ENCODE peak calls at places on chromosomes 12 and 14, in nine cellular contexts. J is H7; Q is left lung; D is tibial nerve; M is lung; K is AG10803; T is CD8-positive, alpha-beta memory T cell; W is Peyer's patch; R is Caco-2. N is an unnamed sample.

GRCh38 chr14:78227466-78228077 is 57.4 kb downstream of the NRXN3 start:
- DNase-seq in R (no peak), T (no peak), J (peak), D (no peak), Q (no peak), K (no peak), W (no peak), M (no peak), N (no peak)

GRCh38 chr14:32594766-32595165 is 265.7 kb downstream of the AKAP6 start:
- DNase-seq in Q (no peak), R (no peak), K (peak), D (no peak), W (no peak), M (no peak), T (no peak), J (no peak), N (no peak)

GRCh38 chr14:36215217-36215598 is 38.7 kb upstream of the PTCSC3 start:
- DNase-seq in T (no peak), W (no peak), D (no peak), K (no peak), R (peak), J (no peak), M (no peak), Q (no peak), N (no peak)

GRCh38 chr14:56145181-56145580 is 27.0 kb downstream of the PELI2 start:
- DNase-seq in R (no peak), K (no peak), Q (no peak), J (no peak), T (no peak), D (no peak), W (no peak), M (no peak), N (no peak)

GRCh38 chr14:89750206-89750867 is 204.2 kb downstream of the EFCAB11 start:
- DNase-seq in M (no peak), K (peak), Q (no peak), J (no peak), W (no peak), D (no peak), R (no peak), T (no peak), N (peak)

GRCh38 chr12:9347328-9348127 is 139.3 kb upstream of the PZP start:
- DNase-seq in M (no peak), W (no peak), R (no peak), Q (no peak), K (peak), T (no peak), J (no peak), D (no peak), N (no peak)

GRCh38 chr12:118694128-118694775 is 287.1 kb upstream of the SRRM4 start:
- DNase-seq in D (peak), K (no peak), Q (no peak), J (no peak), W (no peak), R (no peak), M (no peak), T (no peak), N (no peak)

GRCh38 chr12:75407683-75408082 is 16.8 kb downstream of the GLIPR1L2 start:
- DNase-seq in W (no peak), T (no peak), R (no peak), D (no peak), Q (no peak), J (no peak), K (no peak), M (no peak), N (no peak)

GRCh38 chr12:57579677-57580465 is 11.1 kb upstream of the PIP4K2C start:
- DNase-seq in K (no peak), Q (no peak), T (no peak), J (no peak), R (peak), W (no peak), D (no peak), M (no peak), N (no peak)

GRCh38 chr12:103546959-103547358 is 40.1 kb upstream of the STAB2 start:
- DNase-seq in K (no peak), Q (no peak), D (no peak), R (no peak), J (no peak), W (no peak), M (no peak), T (no peak), N (no peak)

GRCh38 chr14:75917322-75918251 is 64.2 kb downstream of the TGFB3 start:
- DNase-seq in D (no peak), M (no peak), W (no peak), K (no peak), J (peak), R (no peak), T (no peak), Q (no peak), N (no peak)

GRCh38 chr12:131505561-131505960 is 205.3 kb upstream of the SFSWAP start:
- DNase-seq in Q (no peak), K (no peak), R (no peak), T (no peak), D (no peak), M (no peak), W (no peak), J (no peak), N (no peak)

GRCh38 chr12:51836012-51836832 is 12.3 kb downstream of the FIGNL2 start:
- DNase-seq in Q (no peak), T (no peak), D (no peak), R (no peak), K (no peak), W (no peak), M (no peak), J (peak), N (no peak)

GRCh38 chr12:131617596-131618302 is 93.1 kb upstream of the SFSWAP start:
- DNase-seq in W (no peak), T (no peak), R (no peak), Q (no peak), J (peak), D (no peak), K (no peak), M (no peak), N (no peak)

GRCh38 chr14:89797148-89797547 is 157.4 kb downstream of the EFCAB11 start:
- DNase-seq in D (no peak), W (no peak), Q (no peak), J (no peak), T (no peak), M (no peak), R (no peak), K (no peak), N (no peak)

GRCh38 chr14:53715390-53715730 is 241.3 kb downstream of the BMP4 start:
- DNase-seq in R (no peak), D (no peak), M (no peak), W (no peak), K (peak), Q (no peak), J (no peak), T (no peak), N (no peak)

GRCh38 chr12:7078163-7078562 is 14.1 kb downstream of the C1R start:
- DNase-seq in M (no peak), K (no peak), Q (no peak), R (no peak), J (no peak), D (no peak), T (no peak), W (no peak), N (no peak)

GRCh38 chr12:108382437-108382801 is 43.3 kb upstream of the CMKLR1 start:
- DNase-seq in Q (no peak), D (no peak), K (no peak), M (no peak), T (no peak), J (peak), R (no peak), W (no peak), N (no peak)

DNA sequence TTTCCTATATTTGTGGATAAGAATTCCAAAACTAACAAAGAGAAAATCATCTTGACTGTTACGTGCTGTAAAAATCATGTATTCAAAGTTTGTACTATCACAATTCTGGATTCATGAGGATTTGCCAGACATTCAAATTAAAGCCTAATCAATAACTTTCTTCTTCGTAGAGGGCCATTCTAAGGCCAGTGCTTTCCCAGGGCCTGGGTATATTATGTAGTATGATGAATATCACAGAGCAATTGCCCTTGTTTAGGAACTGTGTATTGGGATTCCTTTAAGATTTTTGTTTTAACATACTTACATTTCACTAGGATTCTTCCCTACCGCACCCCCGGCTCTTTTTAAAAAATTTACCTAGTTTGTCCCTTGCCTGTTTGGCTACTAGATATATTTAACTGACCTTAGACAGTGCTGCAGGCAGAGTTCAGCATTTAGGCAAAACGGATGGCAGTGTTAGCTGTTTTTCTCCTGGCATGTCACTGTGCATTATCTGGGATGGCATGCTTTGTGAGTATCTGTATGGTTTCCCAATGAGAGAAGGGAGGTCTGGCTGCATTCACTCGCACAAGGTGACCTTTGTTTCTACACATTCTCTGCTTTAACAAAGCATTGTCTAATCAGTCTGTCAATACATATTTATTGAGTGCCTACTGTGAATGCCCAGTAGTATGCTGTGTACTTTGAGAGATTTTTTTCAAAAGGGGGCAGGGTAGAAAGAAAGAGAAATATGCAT is 63.2 kb downstream of the ERC1 start:
- DNase-seq in Q (no peak), J (no peak), T (no peak), D (no peak), K (no peak), R (peak), W (no peak), M (no peak), N (no peak)
- H3K4me3 ChIP-seq in Q (no peak), J (no peak), T (no peak), D (no peak), K (no peak), R (no peak), W (no peak), M (no peak), N (no peak)

GRCh38 chr12:95416111-95416636 is 57.8 kb upstream of the METAP2 start:
- DNase-seq in Q (no peak), R (no peak), J (no peak), K (no peak), T (no peak), M (no peak), W (no peak), D (no peak), N (no peak)

GRCh38 chr12:95417372-95417771 is 56.6 kb upstream of the METAP2 start:
- DNase-seq in R (no peak), J (no peak), Q (no peak), M (no peak), T (no peak), D (no peak), W (no peak), K (peak), N (no peak)

GRCh38 chr12:95415451-95415850 is 58.5 kb upstream of the METAP2 start:
- DNase-seq in D (no peak), M (no peak), T (no peak), R (no peak), Q (no peak), J (no peak), K (no peak), W (no peak), N (no peak)

GRCh38 chr12:95413576-95413975 is 60.4 kb upstream of the METAP2 start:
- DNase-seq in J (no peak), R (no peak), K (peak), Q (no peak), M (no peak), T (no peak), D (no peak), W (no peak), N (no peak)

DNA sequence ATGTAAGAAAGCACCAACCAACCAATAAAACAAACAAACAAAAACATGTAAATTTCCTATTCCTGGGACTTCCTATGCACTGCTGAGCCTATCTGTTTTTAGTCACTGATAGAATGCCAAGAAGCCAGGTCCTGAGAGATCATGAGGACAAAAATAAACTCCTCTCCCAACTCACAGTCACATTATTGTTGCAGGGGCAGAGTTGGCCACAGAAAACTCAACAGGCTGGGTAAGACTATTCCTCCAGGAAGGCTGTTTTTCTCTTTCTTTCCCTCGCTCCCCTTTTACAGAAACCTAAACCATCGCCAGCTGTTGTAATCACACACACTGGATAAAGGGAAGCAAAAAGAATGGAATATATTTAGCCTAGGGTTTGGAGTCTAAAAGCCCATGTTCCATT is 55.8 kb upstream of the METAP2 start:
- DNase-seq in Q (no peak), M (no peak), W (no peak), D (no peak), T (no peak), R (no peak), J (no peak), K (no peak), N (no peak)
- H3K4me3 ChIP-seq in Q (no peak), M (no peak), W (no peak), D (no peak), T (no peak), R (no peak), J (no peak), K (no peak), N (no peak)

DNA sequence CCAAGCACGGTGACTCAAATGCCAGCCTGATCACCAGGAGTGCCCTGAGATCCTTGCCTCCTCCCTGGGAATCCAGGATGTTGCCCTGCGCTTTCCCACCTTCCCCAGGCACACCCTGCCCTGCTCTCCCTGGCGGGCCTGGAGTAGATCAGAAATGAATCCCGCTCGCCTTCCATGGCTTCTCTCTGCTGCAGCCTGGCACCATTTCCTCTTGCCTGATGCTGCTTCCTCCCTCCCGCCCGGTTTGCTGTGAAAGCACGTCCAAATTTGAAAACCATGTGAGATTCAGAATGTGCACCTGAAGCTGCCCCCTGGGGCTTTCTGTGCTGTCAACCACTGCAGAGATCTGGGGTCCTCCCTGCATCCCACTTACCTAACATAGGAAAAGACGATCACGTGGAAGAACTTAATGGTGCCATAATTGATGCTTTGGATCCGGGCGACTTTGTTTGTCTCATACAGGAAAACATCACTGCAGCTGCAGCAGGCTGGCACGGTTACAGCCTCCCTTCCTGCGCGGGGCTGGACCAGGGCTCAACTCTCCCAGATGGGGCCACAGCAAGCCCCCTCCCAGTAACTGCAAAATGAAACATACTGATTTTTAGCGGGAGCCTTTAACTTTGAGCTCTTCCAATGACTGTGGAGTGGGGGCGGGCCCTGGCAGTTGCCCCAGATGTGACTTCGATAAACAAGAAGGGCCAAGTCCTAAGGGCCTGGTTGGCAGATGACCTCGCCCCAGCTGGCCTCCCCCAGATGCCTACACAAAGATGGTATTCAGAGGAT is 24.9 kb upstream of the C12orf76 start:
- DNase-seq in D (peak), W (peak), Q (no peak), J (peak), T (no peak), M (peak), K (peak), R (no peak), N (no peak)
- H3K4me3 ChIP-seq in D (peak), W (peak), Q (peak), J (no peak), T (peak), M (peak), K (peak), R (no peak), N (peak)

GRCh38 chr14:105087963-105088811 is 23.0 kb upstream of the GPR132 start:
- DNase-seq in D (no peak), K (peak), T (no peak), Q (peak), M (peak), J (peak), R (peak), W (peak), N (no peak)
- H3K4me3 ChIP-seq in D (no peak), K (peak), T (no peak), Q (peak), M (no peak), J (peak), R (peak), W (peak), N (peak)

N was measured in AG04450.